ENCODE peak calls at places on chromosome 17, in four cellular contexts. J is sigmoid colon, H is kidney epithelial cell, Q is HCT116. M is an unnamed sample.

GRCh38 chr17:61783556-61784304 is 79.6 kb downstream of the BRIP1 start:
- DNase-seq in J (no peak), H (no peak), Q (no peak), M (no peak)

GRCh38 chr17:17372856-17373520 is 69.8 kb downstream of the NT5M start:
- DNase-seq in J (no peak), H (no peak), Q (no peak), M (no peak)

GRCh38 chr17:26809033-26809432 is 484.9 kb upstream of the WSB1 start:
- DNase-seq in J (no peak), H (no peak), Q (peak; percentile 10), M (no peak)

GRCh38 chr17:72372185-72372584 is 251.4 kb downstream of the SOX9 start:
- DNase-seq in J (no peak), H (no peak), Q (no peak), M (no peak)

GRCh38 chr17:78671607-78672404 is 94.6 kb upstream of the DNAH17 start:
- DNase-seq in J (no peak), H (no peak), Q (no peak), M (no peak)

GRCh38 chr17:1470774-1471462 is 14.9 kb upstream of the CRK start:
- DNase-seq in J (no peak), H (no peak), Q (no peak), M (no peak)

GRCh38 chr17:46053911-46054534 is 55.0 kb downstream of the STH start:
- DNase-seq in J (no peak), H (no peak), Q (no peak), M (peak; percentile 52)

GRCh38 chr17:42200702-42201101 is 6.4 kb upstream of the GHDC start:
- DNase-seq in J (no peak), H (no peak), Q (no peak), M (no peak)

GRCh38 chr17:65920996-65921395 is 270.9 kb downstream of the CEP112 start:
- DNase-seq in J (no peak), H (no peak), Q (no peak), M (no peak)

GRCh38 chr17:13568746-13569739 is 32.7 kb downstream of the HS3ST3A1 start:
- DNase-seq in J (no peak), H (no peak), Q (no peak), M (no peak)

GRCh38 chr17:22461460-22462145 is 769.3 kb downstream of the KCNJ18 start:
- DNase-seq in J (no peak), H (no peak), Q (no peak), M (no peak)

GRCh38 chr17:73643012-73643845 is 1.0 kb downstream of the SDK2 start:
- DNase-seq in J (no peak), H (no peak), Q (no peak), M (no peak)

GRCh38 chr17:46722662-46723285 is 95.7 kb downstream of the WNT3 start:
- DNase-seq in J (no peak), H (peak; percentile 37), Q (no peak), M (no peak)

GRCh38 chr17:70158581-70158980 is 10.8 kb upstream of the KCNJ2 start:
- DNase-seq in J (no peak), H (no peak), Q (no peak), M (no peak)

GRCh38 chr17:47957591-47958490 is at the start of gene PRR15L:
- DNase-seq in J (no peak), H (no peak), Q (no peak), M (no peak)

GRCh38 chr17:19016297-19016696 is 11.7 kb upstream of the FAM83G start:
- DNase-seq in J (no peak), H (no peak), Q (no peak), M (no peak)

GRCh38 chr17:13581925-13582324 is 19.8 kb downstream of the HS3ST3A1 start:
- DNase-seq in J (no peak), H (no peak), Q (no peak), M (no peak)

GRCh38 chr17:47705536-47706481 is 11.8 kb downstream of the TBKBP1 start:
- DNase-seq in J (peak; percentile 54), H (no peak), Q (no peak), M (no peak)

GRCh38 chr17:57644311-57644710 is 100.8 kb downstream of the CCDC182 start:
- DNase-seq in J (no peak), H (no peak), Q (no peak), M (no peak)

GRCh38 chr17:74736423-74737298 is at the start of gene RAB37:
- DNase-seq in J (no peak), H (no peak), Q (peak; percentile 47), M (no peak)

GRCh38 chr17:50681260-50682200 is 26.2 kb downstream of the ANKRD40 start:
- DNase-seq in J (peak; percentile 82), H (no peak), Q (peak; percentile 73), M (peak; percentile 65)

GRCh38 chr17:81440511-81441244 is 45.4 kb downstream of the BAHCC1 start:
- DNase-seq in J (no peak), H (no peak), Q (no peak), M (no peak)

GRCh38 chr17:64497565-64498035 is 746 bp upstream of the POLG2 start:
- DNase-seq in J (no peak), H (no peak), Q (no peak), M (no peak)

GRCh38 chr17:69143683-69144231 is 2.1 kb upstream of the ABCA6 start:
- DNase-seq in J (no peak), H (no peak), Q (no peak), M (no peak)

GRCh38 chr17:57440522-57441269 is 184.4 kb downstream of the MSI2 start:
- DNase-seq in J (peak; percentile 78), H (peak; percentile 74), Q (peak; percentile 76), M (no peak)

DNA sequence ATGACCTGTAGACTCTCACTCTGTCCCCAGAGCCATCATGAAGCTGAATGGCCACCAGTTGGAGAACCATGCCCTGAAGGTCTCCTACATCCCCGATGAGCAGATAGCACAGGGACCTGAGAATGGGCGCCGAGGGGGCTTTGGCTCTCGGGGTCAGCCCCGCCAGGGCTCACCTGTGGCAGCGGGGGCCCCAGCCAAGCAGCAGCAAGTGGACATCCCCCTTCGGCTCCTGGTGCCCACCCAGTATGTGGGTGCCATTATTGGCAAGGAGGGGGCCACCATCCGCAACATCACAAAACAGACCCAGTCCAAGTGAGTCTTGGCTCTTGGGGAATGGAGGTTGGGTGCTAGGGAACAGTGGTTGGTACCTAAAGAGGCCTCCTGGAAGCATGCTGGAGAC is 41.0 kb downstream of the IGF2BP1 start:
- DNase-seq in J (no peak), H (no peak), Q (no peak), M (no peak)
- H3K4me3 ChIP-seq in J (no peak overlapping the region), H (no peak overlapping the region), Q (no peak overlapping the region), M (no peak overlapping the region)

GRCh38 chr17:7351665-7352558 is at the start of gene KCTD11:
- DNase-seq in J (peak; percentile 95), H (peak; percentile 62), Q (peak; percentile 79), M (no peak)
- TF ChIP-seq CTCF in J (peak; percentile 48), H (peak; percentile 75), Q (no peak), M (peak; percentile 41)

GRCh38 chr17:28898261-28898955 is 875 bp upstream of the FLOT2 start:
- DNase-seq in J (no peak), H (no peak), Q (no peak), M (no peak)
- H3K4me3 ChIP-seq in J (peak overlapping the region; percentile 69), H (no peak overlapping the region), Q (peak overlapping the region; percentile 83), M (peak overlapping the region; percentile 65)

DNA sequence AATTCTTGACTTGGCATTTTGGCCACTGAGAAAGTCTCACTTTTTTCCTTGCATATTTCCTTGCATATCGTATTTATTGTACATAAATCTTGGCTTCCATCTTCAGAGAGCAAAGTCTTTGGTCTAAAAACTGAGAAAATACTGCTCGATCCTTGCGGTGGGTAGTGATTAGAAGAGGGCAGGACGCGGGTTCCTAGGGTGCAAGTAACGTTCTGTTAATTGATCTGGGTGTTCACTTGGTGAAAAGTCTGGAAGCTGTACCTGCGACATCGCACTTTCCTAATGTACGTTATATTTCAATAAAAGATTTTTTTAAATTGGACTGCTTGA is 758 bp upstream of the UBALD2 start:
- DNase-seq in J (no peak), H (no peak), Q (no peak), M (no peak)
- TF ChIP-seq CTCF in J (no peak), H (no peak), Q (no peak), M (no peak)